ENCODE peak calls at places on chromosomes 16 and 17, in four cellular contexts. I is effector CD4-positive, alpha-beta T cell; X is K562; Y is body of pancreas. M is an unnamed sample.

GRCh38 chr17:77600346-77600745 is 358.2 kb upstream of the TNRC6C start:
- DNase-seq in I (no peak), X (no peak), Y (no peak), M (no peak)

GRCh38 chr17:42399948-42400843 is 12.0 kb upstream of the STAT3 start:
- DNase-seq in I (no peak), X (no peak), Y (no peak), M (no peak)

GRCh38 chr16:88818610-88818874 is 6.8 kb upstream of the APRT start:
- DNase-seq in I (no peak), X (no peak), Y (no peak), M (no peak)

GRCh38 chr16:88354229-88355092 is 28.3 kb upstream of the ZNF469 start:
- DNase-seq in I (no peak), X (no peak), Y (no peak), M (no peak)

GRCh38 chr17:68497885-68498319 is 14.3 kb upstream of the PRKAR1A start:
- DNase-seq in I (no peak), X (no peak), Y (peak; percentile 20), M (no peak)

GRCh38 chr16:15643453-15644305 is 725 bp upstream of the MARF1 start:
- DNase-seq in I (no peak), X (no peak), Y (peak; percentile 31), M (peak; percentile 83)

GRCh38 chr16:88866151-88866920 is at the start of gene PABPN1L:
- DNase-seq in I (no peak), X (no peak), Y (peak; percentile 53), M (no peak)

GRCh38 chr16:26705346-26705745 is 361.4 kb upstream of the C16orf82 start:
- DNase-seq in I (no peak), X (no peak), Y (no peak), M (no peak)

GRCh38 chr16:89413811-89414585 is 76.4 kb downstream of the ANKRD11 start:
- DNase-seq in I (no peak), X (peak; percentile 44), Y (no peak), M (no peak)

GRCh38 chr17:18331879-18332278 is 16.8 kb downstream of the SMCR8 start:
- DNase-seq in I (no peak), X (no peak), Y (no peak), M (no peak)

GRCh38 chr17:45438931-45439610 is 6.4 kb upstream of the ARHGAP27 start:
- DNase-seq in I (no peak), X (no peak), Y (no peak), M (no peak)

GRCh38 chr17:45172541-45173286 is 11.0 kb downstream of the HEXIM2 start:
- DNase-seq in I (peak; percentile 16), X (no peak), Y (peak; percentile 88), M (peak; percentile 79)

GRCh38 chr17:57044976-57045867 is 39.8 kb upstream of the AKAP1 start:
- DNase-seq in I (no peak), X (no peak), Y (peak; percentile 9), M (no peak)

GRCh38 chr17:77723909-77724875 is 234.3 kb upstream of the TNRC6C start:
- DNase-seq in I (no peak), X (no peak), Y (no peak), M (no peak)

GRCh38 chr16:76532188-76532973 is 255.2 kb downstream of the CNTNAP4 start:
- DNase-seq in I (no peak), X (no peak), Y (peak; percentile 5), M (no peak)

GRCh38 chr17:42670199-42670924 is 6.4 kb downstream of the PLEKHH3 start:
- DNase-seq in I (no peak), X (peak; percentile 44), Y (no peak), M (no peak)

GRCh38 chr17:82495844-82496528 is 23.5 kb upstream of the FOXK2 start:
- DNase-seq in I (no peak), X (no peak), Y (no peak), M (peak; percentile 8)

GRCh38 chr17:19317359-19318095 is 45.0 kb downstream of the B9D1 start:
- DNase-seq in I (no peak), X (peak; percentile 54), Y (peak; percentile 63), M (peak; percentile 81)

GRCh38 chr16:24999856-25000447 is 15.2 kb downstream of the ARHGAP17 start:
- DNase-seq in I (no peak), X (no peak), Y (peak; percentile 65), M (no peak)

GRCh38 chr17:21272250-21272649 is 12.3 kb upstream of the MAP2K3 start:
- DNase-seq in I (no peak), X (no peak), Y (no peak), M (no peak)

GRCh38 chr16:1899641-1900451 is 18.4 kb downstream of the HS3ST6 start:
- DNase-seq in I (no peak), X (no peak), Y (peak; percentile 79), M (no peak)

GRCh38 chr16:67114793-67115192 is 5.1 kb downstream of the PHAF1 start:
- DNase-seq in I (no peak), X (no peak), Y (no peak), M (peak; percentile 71)

GRCh38 chr17:52233632-52234031 is 75.1 kb upstream of the CA10 start:
- DNase-seq in I (no peak), X (no peak), Y (no peak), M (no peak)

GRCh38 chr16:76268824-76269223 is 8.4 kb upstream of the CNTNAP4 start:
- DNase-seq in I (no peak), X (no peak), Y (no peak), M (no peak)

GRCh38 chr16:22296225-22297113 is 740 bp upstream of the POLR3E start:
- DNase-seq in I (no peak), X (no peak), Y (peak; percentile 52), M (peak; percentile 28)

GRCh38 chr17:76657505-76658386 is 14.2 kb upstream of the ST6GALNAC1 start:
- DNase-seq in I (no peak), X (no peak), Y (no peak), M (no peak)

GRCh38 chr16:62077998-62078397 is 41.8 kb upstream of the CDH8 start:
- DNase-seq in I (no peak), X (no peak), Y (peak; percentile 5), M (no peak)

GRCh38 chr17:15436399-15437369 is 30.7 kb downstream of the CDRT4 start:
- DNase-seq in I (no peak), X (peak; percentile 44), Y (peak; percentile 29), M (peak; percentile 52)

GRCh38 chr16:4090476-4090875 is 25.8 kb downstream of the ADCY9 start:
- DNase-seq in I (no peak), X (no peak), Y (peak; percentile 60), M (no peak)

GRCh38 chr16:84606081-84606875 is 11.6 kb downstream of the COTL1 start:
- DNase-seq in I (no peak), X (no peak), Y (no peak), M (no peak)

GRCh38 chr17:8057691-8058114 is 18.8 kb downstream of the ALOX15B start:
- DNase-seq in I (peak; percentile 34), X (peak; percentile 54), Y (peak; percentile 67), M (peak; percentile 88)

GRCh38 chr16:49598386-49599170 is 225.0 kb downstream of the C16orf78 start:
- DNase-seq in I (no peak), X (no peak), Y (no peak), M (no peak)

GRCh38 chr17:17151055-17151454 is 55.1 kb downstream of the PLD6 start:
- DNase-seq in I (no peak), X (no peak), Y (no peak), M (peak; percentile 96)